ENCODE peak calls at places on chromosome 17, in seven cellular contexts. N, J, D, L, K, Q and Z are unnamed samples.

GRCh38 chr17:17414316-17414937 is 62.4 kb upstream of the MED9 start:
- DNase-seq in N (no peak), J (no peak), D (peak), L (peak), K (no peak), Q (no peak), Z (peak)

GRCh38 chr17:4407216-4407615 is 26.5 kb upstream of the SPNS3 start:
- DNase-seq in N (no peak), J (no peak), D (no peak), L (no peak), K (no peak), Q (no peak), Z (peak)

GRCh38 chr17:27968206-27968732 is 74.2 kb upstream of the NLK start:
- DNase-seq in N (peak), J (no peak), D (no peak), L (no peak), K (no peak), Q (no peak), Z (no peak)

GRCh38 chr17:48045270-48046001 is 2.7 kb upstream of the NFE2L1 start:
- DNase-seq in N (peak), J (no peak), D (peak), L (no peak), K (no peak), Q (no peak), Z (peak)

GRCh38 chr17:76697702-76698465 is 12.9 kb downstream of the MXRA7 start:
- DNase-seq in N (peak), J (no peak), D (peak), L (no peak), K (no peak), Q (peak), Z (peak)

GRCh38 chr17:64061157-64061898 is 40.9 kb upstream of the ICAM2 start:
- DNase-seq in N (no peak), J (no peak), D (peak), L (no peak), K (no peak), Q (no peak), Z (no peak)

GRCh38 chr17:12522743-12523181 is 142.9 kb upstream of the MYOCD start:
- DNase-seq in N (peak), J (no peak), D (peak), L (no peak), K (no peak), Q (no peak), Z (peak)

GRCh38 chr17:38464251-38464722 is 36.0 kb downstream of the ARHGAP23 start:
- DNase-seq in N (peak), J (no peak), D (peak), L (no peak), K (no peak), Q (peak), Z (peak)

GRCh38 chr17:37506678-37507077 is 17.0 kb downstream of the DUSP14 start:
- DNase-seq in N (no peak), J (peak), D (peak), L (peak), K (no peak), Q (peak), Z (peak)

GRCh38 chr17:44071772-44072171 is 1.2 kb downstream of the G6PC3 start:
- DNase-seq in N (no peak), J (no peak), D (peak), L (no peak), K (no peak), Q (no peak), Z (peak)

GRCh38 chr17:7557825-7558543 is 566 bp upstream of the TNFSF13 start:
- DNase-seq in N (peak), J (peak), D (peak), L (peak), K (no peak), Q (peak), Z (peak)

GRCh38 chr17:74524751-74525725 is 6.2 kb downstream of the CD300LB start:
- DNase-seq in N (no peak), J (no peak), D (no peak), L (no peak), K (no peak), Q (no peak), Z (no peak)

GRCh38 chr17:56471661-56472060 is 121.8 kb upstream of the NOG start:
- DNase-seq in N (no peak), J (no peak), D (peak), L (no peak), K (no peak), Q (no peak), Z (peak)